ENCODE peak calls at places on chromosomes 16 and 17, in five cellular contexts. U, N, I, K and O are unnamed samples.

GRCh38 chr17:19733953-19734526 is 14.1 kb downstream of the ALDH3A1 start:
- DNase-seq in I (no peak), U (no peak), K (no peak), N (no peak), O (no peak)

GRCh38 chr17:1629647-1630310 is 1.1 kb upstream of the SLC43A2 start:
- DNase-seq in U (no peak), I (peak; percentile 61), K (no peak), N (no peak), O (peak; percentile 54)

GRCh38 chr17:9356488-9356911 is 219.1 kb downstream of the STX8 start:
- DNase-seq in K (no peak), I (no peak), U (no peak), N (no peak), O (no peak)

GRCh38 chr16:11405331-11406176 is 60.3 kb downstream of the RMI2 start:
- DNase-seq in N (no peak), K (no peak), U (no peak), I (peak; percentile 52), O (no peak)

GRCh38 chr17:6506679-6507231 is 49.6 kb downstream of the PITPNM3 start:
- DNase-seq in K (peak; percentile 29), I (peak; percentile 89), N (peak; percentile 97), U (peak; percentile 49), O (peak; percentile 79)

GRCh38 chr16:86355114-86355513 is 155.2 kb upstream of the FOXF1 start:
- DNase-seq in U (peak; percentile 66), I (no peak), N (no peak), K (peak; percentile 60), O (no peak)

GRCh38 chr17:73393962-73394361 is 82.2 kb upstream of the CDC42EP4 start:
- DNase-seq in N (no peak), I (peak; percentile 48), K (no peak), U (peak; percentile 31), O (peak; percentile 30)

GRCh38 chr17:76840884-76841775 is 27.1 kb upstream of the MGAT5B start:
- DNase-seq in U (no peak), N (no peak), I (peak; percentile 25), K (no peak), O (no peak)

GRCh38 chr16:1002399-1003161 is 21.0 kb downstream of the SOX8 start:
- DNase-seq in U (peak; percentile 75), K (peak; percentile 66), I (peak; percentile 94), N (peak; percentile 92), O (peak; percentile 69)

GRCh38 chr17:19291646-19292376 is 54.6 kb downstream of the EPN2 start:
- DNase-seq in N (no peak), I (no peak), U (no peak), K (no peak), O (no peak)

GRCh38 chr16:64225036-64225435 is 896.8 kb downstream of the CDH11 start:
- DNase-seq in I (no peak), N (no peak), U (no peak), K (no peak), O (no peak)

GRCh38 chr17:47957591-47958490 is at the start of gene PRR15L:
- DNase-seq in I (peak; percentile 80), K (no peak), U (no peak), N (peak; percentile 93), O (no peak)

GRCh38 chr17:5416886-5417285 is 2.6 kb downstream of the NUP88 start:
- DNase-seq in I (peak; percentile 46), N (peak; percentile 71), U (no peak), K (no peak), O (peak; percentile 25)

GRCh38 chr17:5418858-5419355 is 555 bp downstream of the NUP88 start:
- DNase-seq in N (peak; percentile 88), U (peak; percentile 52), I (peak; percentile 41), K (peak; percentile 55), O (peak; percentile 77)

GRCh38 chr17:5419356-5419958 is at the start of gene NUP88:
- DNase-seq in N (peak; percentile 91), I (peak; percentile 95), U (peak; percentile 98), K (peak; percentile 95), O (peak; percentile 98)

GRCh38 chr17:5410594-5411272 is 8.7 kb downstream of the NUP88 start:
- DNase-seq in U (no peak), N (no peak), K (no peak), I (no peak), O (no peak)

GRCh38 chr17:5413682-5414081 is 5.8 kb downstream of the NUP88 start:
- DNase-seq in K (peak; percentile 91), U (peak; percentile 93), I (peak; percentile 86), N (peak; percentile 94), O (peak; percentile 93)
- H3K4me2 ChIP-seq in K (peak overlapping the region; percentile 51), U (no peak overlapping the region), I (peak overlapping the region; percentile 57), N (peak overlapping the region; percentile 64), O (peak overlapping the region; percentile 45)

GRCh38 chr16:71460246-71460645 is 1.8 kb downstream of the ZNF23 start:
- DNase-seq in N (no peak), U (peak; percentile 82), I (peak; percentile 60), K (peak; percentile 80), O (peak; percentile 25)
- H3K27ac ChIP-seq in N (no peak overlapping the region), U (peak overlapping the region; percentile 30), I (no peak overlapping the region), K (peak overlapping the region; percentile 52), O (no peak overlapping the region)

GRCh38 chr17:8122923-8123694 is 797 bp downstream of the HES7 start:
- DNase-seq in I (peak; percentile 16), K (no peak), N (no peak), U (peak; percentile 47), O (peak; percentile 42)
- TF ChIP-seq EZH2 in I (no peak), K (peak; percentile 56), N (no peak), U (no peak), O (no peak)

GRCh38 chr17:64150237-64151015 is 20.5 kb upstream of the ERN1 start:
- DNase-seq in K (no peak), N (peak; percentile 56), I (no peak), U (no peak), O (no peak)
- H3K4me2 ChIP-seq in K (no peak overlapping the region), N (peak overlapping the region; percentile 15), I (no peak overlapping the region), U (no peak overlapping the region), O (no peak overlapping the region)

DNA sequence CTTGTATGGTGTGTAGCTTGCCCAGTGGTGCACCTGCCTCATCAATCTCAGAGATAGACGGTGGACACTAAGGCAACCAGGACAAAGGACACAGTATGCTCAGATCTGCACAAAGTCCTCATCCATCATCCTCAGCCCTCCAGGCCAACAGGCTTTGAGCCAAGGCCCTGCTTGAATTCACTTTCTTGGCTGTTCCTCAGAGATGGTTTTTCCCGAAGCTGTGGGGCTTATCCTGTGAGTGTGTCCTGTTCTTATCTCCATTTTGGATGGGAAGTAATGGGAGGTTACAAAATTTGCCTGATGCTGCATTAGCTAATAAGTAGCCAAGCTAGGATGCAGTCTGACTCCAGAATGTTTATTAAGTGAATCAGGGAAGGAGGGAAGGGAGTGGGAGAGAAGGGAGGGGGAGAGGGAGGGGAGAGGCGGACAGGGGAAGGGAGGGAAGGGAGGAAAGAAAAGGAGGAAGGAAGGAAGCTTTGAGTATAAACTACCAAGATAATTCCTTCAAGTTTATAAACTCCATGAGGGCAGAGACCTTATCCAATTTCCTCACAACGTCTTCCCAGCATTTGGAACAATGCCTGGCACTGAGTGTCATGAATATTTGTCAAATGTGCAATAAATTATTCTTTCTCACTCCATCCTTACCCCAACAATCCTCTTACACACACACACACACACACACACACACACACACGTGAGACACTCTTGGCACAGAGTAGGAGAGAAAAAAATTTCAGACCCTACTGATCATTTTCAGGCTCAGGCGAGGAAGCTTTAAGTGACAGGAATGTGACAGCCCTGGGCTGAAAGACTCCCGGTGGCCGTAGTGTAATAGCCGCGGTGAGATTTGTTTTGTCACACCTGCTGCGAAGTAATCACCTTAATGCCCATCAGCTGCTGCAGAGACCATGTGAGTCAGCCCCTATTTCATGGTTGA is 84.3 kb downstream of the BMERB1 start:
- DNase-seq in K (peak; percentile 90), N (no peak), I (peak; percentile 17), U (peak; percentile 90), O (no peak)
- H3K27ac ChIP-seq in K (no peak overlapping the region), N (no peak overlapping the region), I (no peak overlapping the region), U (no peak overlapping the region), O (no peak overlapping the region)

DNA sequence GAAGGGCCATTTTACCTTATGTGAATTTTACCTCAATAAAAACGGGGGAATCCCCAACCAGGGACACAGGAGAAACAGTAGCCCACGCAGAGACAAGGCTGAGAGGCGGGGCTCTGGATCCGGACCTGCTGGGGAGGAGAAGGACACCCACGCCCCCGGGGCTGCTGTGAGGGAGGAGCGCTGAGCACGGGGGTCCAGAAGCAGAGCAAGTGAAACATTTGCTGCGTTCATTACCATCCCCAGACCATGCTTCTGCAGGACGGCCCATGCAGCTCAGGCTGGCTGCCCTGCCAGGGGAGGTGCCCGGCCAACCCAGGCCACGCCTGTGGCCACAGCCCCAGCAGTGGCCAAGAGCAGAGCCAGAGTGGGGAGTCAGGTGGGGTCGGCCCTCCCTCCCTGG is 50.0 kb downstream of the KCNJ18 start:
- DNase-seq in K (no peak), I (no peak), U (no peak), N (no peak), O (no peak)
- TF ChIP-seq EZH2 in K (no peak), I (no peak), U (no peak), N (no peak), O (no peak)